ENCODE peak calls at places on chromosomes 7 and 10, in five cellular contexts. One of them, this sample, is unnamed.

GRCh38 chr7:73438547-73439245 is 5.1 kb downstream of the FZD9 start:
- DNase-seq in activated CD4-positive, alpha-beta T cell treated with anti-CD3 and anti-CD28 coated beads, Interleukin-2, amount 50 U/mL, for 24 hours: no peak
- DNase-seq in type B pancreatic cell: no peak
- DNase-seq in activated CD8-positive, alpha-beta memory T cell treated with anti-CD3 and anti-CD28 coated beads for 1 hour: no peak
- DNase-seq in cardiac muscle cell: no peak
- DNase-seq in this sample: no peak

GRCh38 chr7:85000973-85001372 is 185.9 kb downstream of the SEMA3D start:
- DNase-seq in activated CD4-positive, alpha-beta T cell treated with anti-CD3 and anti-CD28 coated beads, Interleukin-2, amount 50 U/mL, for 24 hours: no peak
- DNase-seq in activated CD8-positive, alpha-beta memory T cell treated with anti-CD3 and anti-CD28 coated beads for 1 hour: no peak
- DNase-seq in type B pancreatic cell: no peak
- DNase-seq in cardiac muscle cell: no peak
- DNase-seq in this sample: peak; percentile 35

GRCh38 chr7:27997188-27997707 is 183.3 kb downstream of the JAZF1 start:
- DNase-seq in cardiac muscle cell: no peak
- DNase-seq in activated CD4-positive, alpha-beta T cell treated with anti-CD3 and anti-CD28 coated beads, Interleukin-2, amount 50 U/mL, for 24 hours: no peak
- DNase-seq in activated CD8-positive, alpha-beta memory T cell treated with anti-CD3 and anti-CD28 coated beads for 1 hour: no peak
- DNase-seq in type B pancreatic cell: no peak
- DNase-seq in this sample: no peak

GRCh38 chr10:96646774-96647173 is 60.0 kb upstream of the TM9SF3 start:
- DNase-seq in activated CD4-positive, alpha-beta T cell treated with anti-CD3 and anti-CD28 coated beads, Interleukin-2, amount 50 U/mL, for 24 hours: no peak
- DNase-seq in type B pancreatic cell: no peak
- DNase-seq in cardiac muscle cell: no peak
- DNase-seq in activated CD8-positive, alpha-beta memory T cell treated with anti-CD3 and anti-CD28 coated beads for 1 hour: no peak
- DNase-seq in this sample: no peak

GRCh38 chr10:101564490-101564991 is 23.5 kb downstream of the POLL start:
- DNase-seq in type B pancreatic cell: peak; percentile 65
- DNase-seq in activated CD8-positive, alpha-beta memory T cell treated with anti-CD3 and anti-CD28 coated beads for 1 hour: no peak
- DNase-seq in activated CD4-positive, alpha-beta T cell treated with anti-CD3 and anti-CD28 coated beads, Interleukin-2, amount 50 U/mL, for 24 hours: no peak
- DNase-seq in cardiac muscle cell: no peak
- DNase-seq in this sample: no peak

GRCh38 chr7:106737202-106737562 is 76.2 kb upstream of the CCDC71L start:
- DNase-seq in type B pancreatic cell: no peak
- DNase-seq in cardiac muscle cell: no peak
- DNase-seq in activated CD4-positive, alpha-beta T cell treated with anti-CD3 and anti-CD28 coated beads, Interleukin-2, amount 50 U/mL, for 24 hours: no peak
- DNase-seq in activated CD8-positive, alpha-beta memory T cell treated with anti-CD3 and anti-CD28 coated beads for 1 hour: no peak
- DNase-seq in this sample: peak; percentile 14

GRCh38 chr10:50416885-50417284 is 165.6 kb upstream of the ASAH2 start:
- DNase-seq in type B pancreatic cell: no peak
- DNase-seq in activated CD4-positive, alpha-beta T cell treated with anti-CD3 and anti-CD28 coated beads, Interleukin-2, amount 50 U/mL, for 24 hours: no peak
- DNase-seq in cardiac muscle cell: no peak
- DNase-seq in activated CD8-positive, alpha-beta memory T cell treated with anti-CD3 and anti-CD28 coated beads for 1 hour: no peak
- DNase-seq in this sample: no peak

GRCh38 chr10:87837445-87837844 is 19.4 kb upstream of the ATAD1 start:
- DNase-seq in type B pancreatic cell: no peak
- DNase-seq in activated CD8-positive, alpha-beta memory T cell treated with anti-CD3 and anti-CD28 coated beads for 1 hour: no peak
- DNase-seq in cardiac muscle cell: no peak
- DNase-seq in activated CD4-positive, alpha-beta T cell treated with anti-CD3 and anti-CD28 coated beads, Interleukin-2, amount 50 U/mL, for 24 hours: no peak
- DNase-seq in this sample: no peak

GRCh38 chr7:139271718-139272619 is 40.9 kb downstream of the UBN2 start:
- DNase-seq in activated CD8-positive, alpha-beta memory T cell treated with anti-CD3 and anti-CD28 coated beads for 1 hour: no peak
- DNase-seq in cardiac muscle cell: no peak
- DNase-seq in activated CD4-positive, alpha-beta T cell treated with anti-CD3 and anti-CD28 coated beads, Interleukin-2, amount 50 U/mL, for 24 hours: no peak
- DNase-seq in type B pancreatic cell: no peak
- DNase-seq in this sample: no peak

GRCh38 chr7:98797150-98797549 is 72.7 kb downstream of the TMEM130 start:
- DNase-seq in activated CD8-positive, alpha-beta memory T cell treated with anti-CD3 and anti-CD28 coated beads for 1 hour: no peak
- DNase-seq in cardiac muscle cell: no peak
- DNase-seq in type B pancreatic cell: no peak
- DNase-seq in activated CD4-positive, alpha-beta T cell treated with anti-CD3 and anti-CD28 coated beads, Interleukin-2, amount 50 U/mL, for 24 hours: no peak
- DNase-seq in this sample: no peak

GRCh38 chr7:47654672-47655340 is 72.9 kb upstream of the TNS3 start:
- DNase-seq in activated CD8-positive, alpha-beta memory T cell treated with anti-CD3 and anti-CD28 coated beads for 1 hour: no peak
- DNase-seq in activated CD4-positive, alpha-beta T cell treated with anti-CD3 and anti-CD28 coated beads, Interleukin-2, amount 50 U/mL, for 24 hours: no peak
- DNase-seq in cardiac muscle cell: no peak
- DNase-seq in type B pancreatic cell: no peak
- DNase-seq in this sample: peak; percentile 37

GRCh38 chr7:156820445-156821063 is 72.4 kb downstream of the LMBR1 start:
- DNase-seq in activated CD8-positive, alpha-beta memory T cell treated with anti-CD3 and anti-CD28 coated beads for 1 hour: no peak
- DNase-seq in cardiac muscle cell: no peak
- DNase-seq in activated CD4-positive, alpha-beta T cell treated with anti-CD3 and anti-CD28 coated beads, Interleukin-2, amount 50 U/mL, for 24 hours: no peak
- DNase-seq in type B pancreatic cell: no peak
- DNase-seq in this sample: peak; percentile 63

GRCh38 chr7:24821045-24821853 is 64.0 kb upstream of the GSDME start:
- DNase-seq in type B pancreatic cell: no peak
- DNase-seq in activated CD8-positive, alpha-beta memory T cell treated with anti-CD3 and anti-CD28 coated beads for 1 hour: peak; percentile 63
- DNase-seq in activated CD4-positive, alpha-beta T cell treated with anti-CD3 and anti-CD28 coated beads, Interleukin-2, amount 50 U/mL, for 24 hours: peak; percentile 38
- DNase-seq in cardiac muscle cell: no peak
- DNase-seq in this sample: no peak

GRCh38 chr7:80770675-80771081 is 132.2 kb downstream of the CD36 start:
- DNase-seq in cardiac muscle cell: no peak
- DNase-seq in activated CD8-positive, alpha-beta memory T cell treated with anti-CD3 and anti-CD28 coated beads for 1 hour: no peak
- DNase-seq in activated CD4-positive, alpha-beta T cell treated with anti-CD3 and anti-CD28 coated beads, Interleukin-2, amount 50 U/mL, for 24 hours: no peak
- DNase-seq in type B pancreatic cell: no peak
- DNase-seq in this sample: peak; percentile 12

This sample was measured in GM23338.